ENCODE peak calls at places on chromosomes 13 and 19, in nine cellular contexts. T is Caki2; E is occipital lobe; N is stimulated activated CD4-positive, alpha-beta T cell treated with anti-CD3 and anti-CD28 coated beads, Interleukin-4, amount 100 ng/mL, for 4 hours; R is ovary; Q is NCI-H2029 treated with DMSO at 0.1 percent for 48 hours; J is effector memory CD8-positive, alpha-beta T cell; B is cardiac muscle cell; U is progenitor cell of endocrine pancreas. Y is an unnamed sample.

GRCh38 chr19:49840736-49841249 is 10.2 kb upstream of the PTOV1 start:
- DNase-seq in T (no peak), E (no peak), N (no peak), R (no peak), Q (no peak), J (no peak), B (peak), U (no peak), Y (no peak)

GRCh38 chr13:52450012-52450792 is at the start of gene VPS36:
- DNase-seq in T (peak), E (peak), N (peak), R (peak), Q (peak), J (peak), B (peak), U (peak), Y (peak)

GRCh38 chr19:2251577-2252480 is 2.7 kb downstream of the AMH start:
- DNase-seq in T (no peak), E (no peak), N (no peak), R (no peak), Q (no peak), J (no peak), B (no peak), U (no peak), Y (no peak)

GRCh38 chr13:44141213-44141724 is 232.4 kb upstream of the SERP2 start:
- DNase-seq in T (no peak), E (no peak), N (peak), R (no peak), Q (no peak), J (no peak), B (peak), U (no peak), Y (no peak)

GRCh38 chr13:59112375-59112774 is 1051.4 kb downstream of the DIAPH3 start:
- DNase-seq in T (peak), E (peak), N (no peak), R (no peak), Q (no peak), J (no peak), B (no peak), U (no peak), Y (no peak)

GRCh38 chr13:30341815-30342570 is 34.6 kb upstream of the KATNAL1 start:
- DNase-seq in T (peak), E (peak), N (no peak), R (peak), Q (peak), J (no peak), B (peak), U (no peak), Y (no peak)

GRCh38 chr19:39052243-39052746 is 19.9 kb upstream of the FBXO27 start:
- DNase-seq in T (peak), E (peak), N (peak), R (peak), Q (no peak), J (peak), B (peak), U (peak), Y (peak)

GRCh38 chr19:18895828-18896341 is at the start of gene CERS1:
- DNase-seq in T (no peak), E (peak), N (no peak), R (peak), Q (no peak), J (no peak), B (peak), U (no peak), Y (peak)

GRCh38 chr13:44498969-44499368 is 77.2 kb downstream of the TSC22D1 start:
- DNase-seq in T (no peak), E (no peak), N (no peak), R (no peak), Q (no peak), J (no peak), B (no peak), U (no peak), Y (no peak)

GRCh38 chr13:38002596-38002995 is 133.0 kb upstream of the TRPC4 start:
- DNase-seq in T (no peak), E (no peak), N (no peak), R (no peak), Q (no peak), J (no peak), B (no peak), U (no peak), Y (no peak)